ENCODE peak calls at places on chromosomes 16 and 17, in six cellular contexts. X, Q, J, A, V and Z are unnamed samples.

GRCh38 chr17:78450696-78451344 is 72.4 kb downstream of the PGS1 start:
- DNase-seq in A (no peak), Q (no peak), X (no peak), J (no peak), V (no peak), Z (no peak)

GRCh38 chr17:68020451-68020779 is 15.1 kb upstream of the KPNA2 start:
- DNase-seq in J (no peak), Q (no peak), X (no peak), V (no peak), A (no peak), Z (no peak)

GRCh38 chr17:60864674-60865080 is 187.0 kb downstream of the BCAS3 start:
- DNase-seq in X (no peak), V (no peak), Q (no peak), J (no peak), A (no peak), Z (no peak)

GRCh38 chr16:68786685-68787418 is 49.8 kb downstream of the CDH1 start:
- DNase-seq in X (no peak), A (no peak), Q (no peak), V (no peak), J (peak), Z (no peak)

GRCh38 chr16:83742520-83742919 is 65.3 kb upstream of the HSBP1 start:
- DNase-seq in V (no peak), Q (no peak), X (no peak), J (no peak), A (no peak), Z (no peak)

GRCh38 chr16:88805887-88806393 is 2.4 kb downstream of the CDT1 start:
- DNase-seq in X (no peak), V (no peak), J (no peak), A (no peak), Q (no peak), Z (no peak)

GRCh38 chr17:47744168-47745036 is 11.4 kb downstream of the TBX21 start:
- DNase-seq in A (no peak), J (no peak), V (no peak), X (no peak), Q (no peak), Z (no peak)

GRCh38 chr17:48995871-48996695 is 1.1 kb upstream of the IGF2BP1 start:
- DNase-seq in Q (peak), V (no peak), A (peak), J (peak), X (no peak), Z (no peak)

GRCh38 chr17:77863814-77864161 is 94.7 kb upstream of the TNRC6C start:
- DNase-seq in X (no peak), Q (peak), A (no peak), V (no peak), J (no peak), Z (peak)

GRCh38 chr17:10106067-10106466 is 92.3 kb downstream of the GAS7 start:
- DNase-seq in X (no peak), J (no peak), A (no peak), Q (no peak), V (no peak), Z (no peak)

GRCh38 chr17:7435676-7436555 is 681 bp downstream of the TMEM102 start:
- DNase-seq in X (no peak), Q (peak), V (no peak), J (no peak), A (peak), Z (peak)

GRCh38 chr17:60554377-60554788 is 28.3 kb upstream of the APPBP2 start:
- DNase-seq in J (peak), A (no peak), V (peak), Q (no peak), X (no peak), Z (no peak)

GRCh38 chr17:65593870-65594584 is 32.6 kb upstream of the AXIN2 start:
- DNase-seq in X (peak), Q (no peak), V (no peak), A (no peak), J (peak), Z (no peak)

GRCh38 chr17:68498479-68499326 is 13.5 kb upstream of the PRKAR1A start:
- DNase-seq in Q (no peak), X (no peak), V (no peak), A (no peak), J (no peak), Z (no peak)

GRCh38 chr17:58082870-58083490 is at the start of gene DYNLL2:
- DNase-seq in A (peak), J (peak), X (peak), Q (peak), V (peak), Z (peak)

GRCh38 chr16:79901522-79901921 is 301.0 kb upstream of the MAF start:
- DNase-seq in A (no peak), X (no peak), V (no peak), Q (no peak), J (no peak), Z (no peak)

GRCh38 chr17:78375401-78376079 is 2.9 kb upstream of the PGS1 start:
- DNase-seq in J (peak), X (no peak), Q (no peak), A (peak), V (peak), Z (peak)

GRCh38 chr16:87252269-87252970 is 64.8 kb downstream of the C16orf95 start:
- DNase-seq in X (no peak), A (no peak), Q (no peak), J (peak), V (no peak), Z (no peak)

GRCh38 chr17:47253541-47254402 is at the start of gene ITGB3:
- DNase-seq in J (peak), V (peak), Q (peak), A (peak), X (peak), Z (peak)

GRCh38 chr17:69874220-69874670 is 200.8 kb upstream of the KCNJ16 start:
- DNase-seq in A (no peak), J (peak), Q (no peak), X (no peak), V (peak), Z (no peak)

GRCh38 chr17:40499551-40500189 is 1.8 kb downstream of the TNS4 start:
- DNase-seq in V (peak), A (peak), J (peak), X (no peak), Q (no peak), Z (peak)

GRCh38 chr17:29131814-29132682 is 48.1 kb downstream of the MYO18A start:
- DNase-seq in Q (no peak), X (no peak), J (peak), A (no peak), V (peak), Z (peak)

GRCh38 chr16:89141884-89142267 is 29.7 kb upstream of the CDH15 start:
- DNase-seq in Q (no peak), J (no peak), A (no peak), X (no peak), V (no peak), Z (peak)

GRCh38 chr17:59668816-59669215 is 38.4 kb downstream of the PTRH2 start:
- DNase-seq in Q (no peak), A (no peak), V (peak), X (no peak), J (no peak), Z (no peak)

GRCh38 chr16:4239020-4239419 is 2.9 kb downstream of the SRL start:
- DNase-seq in A (no peak), J (no peak), X (no peak), V (no peak), Q (no peak), Z (no peak)